ENCODE peak calls at places on chromosome 5, in six cellular contexts. U, N, J, S, L and X are unnamed samples. For H3K9me3 and H3K4me1, the result is how much of the 10 kb centered on the place peaks cover.

GRCh38 chr5:909086-909485 is 16.4 kb downstream of the TRIP13 start:
- DNase-seq in J (no peak), S (no peak), U (no peak), N (no peak), L (no peak), X (no peak)

GRCh38 chr5:60436518-60436917 is 263.4 kb downstream of the DEPDC1B start:
- DNase-seq in J (no peak), N (no peak), S (no peak), U (no peak), L (no peak), X (no peak)

GRCh38 chr5:22496666-22497065 is 356.5 kb downstream of the CDH12 start:
- DNase-seq in S (no peak), L (no peak), J (no peak), U (no peak), N (no peak), X (no peak)

GRCh38 chr5:95835682-95836405 is 13.3 kb upstream of the GLRX start:
- DNase-seq in N (no peak), U (no peak), L (no peak), S (no peak), J (no peak), X (peak)

GRCh38 chr5:92552206-92553160 is 1028.5 kb downstream of the NR2F1-AS1 start:
- DNase-seq in S (peak), N (peak), J (peak), U (peak), L (no peak), X (no peak)

GRCh38 chr5:114362197-114362976 is 517 bp downstream of the KCNN2 start:
- DNase-seq in J (no peak), N (peak), U (peak), S (no peak), L (peak), X (no peak)

GRCh38 chr5:87300744-87301143 is 33.1 kb downstream of the RASA1 start:
- DNase-seq in N (peak), S (peak), U (peak), L (no peak), J (peak), X (no peak)

GRCh38 chr5:132074091-132074771 is 642 bp downstream of the CSF2 start:
- DNase-seq in N (no peak), L (no peak), U (no peak), J (no peak), S (no peak), X (no peak)

GRCh38 chr5:132180134-132180745 is 47.4 kb downstream of the P4HA2 start:
- DNase-seq in J (peak), U (peak), S (peak), N (peak), L (peak), X (no peak)

DNA sequence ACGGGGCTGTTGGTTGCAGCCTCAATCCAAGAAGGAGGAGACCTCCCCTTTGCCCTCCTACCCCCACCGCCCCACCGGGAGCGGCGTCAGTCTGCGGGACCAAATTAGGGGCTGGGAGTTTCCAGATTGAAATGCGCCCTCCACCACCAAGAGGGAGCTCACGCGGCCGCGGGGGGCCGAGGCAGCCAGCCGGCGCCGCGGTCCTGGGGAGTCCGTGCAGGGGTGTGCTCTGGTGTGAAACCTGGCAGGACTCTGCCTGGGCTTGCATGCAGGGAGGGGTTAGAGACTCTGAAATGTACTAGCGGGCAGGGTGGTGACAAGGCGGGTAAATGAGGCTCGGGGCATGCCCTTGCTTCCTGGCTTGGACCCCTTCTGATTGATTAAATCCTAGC is 989 bp upstream of the FBN2 start:
- DNase-seq in L (no peak), N (no peak), S (no peak), U (peak), J (no peak), X (no peak)
- TF ChIP-seq EZH2 in L (no peak), N (no peak), S (no peak), U (no peak), J (no peak), X (no peak)

DNA sequence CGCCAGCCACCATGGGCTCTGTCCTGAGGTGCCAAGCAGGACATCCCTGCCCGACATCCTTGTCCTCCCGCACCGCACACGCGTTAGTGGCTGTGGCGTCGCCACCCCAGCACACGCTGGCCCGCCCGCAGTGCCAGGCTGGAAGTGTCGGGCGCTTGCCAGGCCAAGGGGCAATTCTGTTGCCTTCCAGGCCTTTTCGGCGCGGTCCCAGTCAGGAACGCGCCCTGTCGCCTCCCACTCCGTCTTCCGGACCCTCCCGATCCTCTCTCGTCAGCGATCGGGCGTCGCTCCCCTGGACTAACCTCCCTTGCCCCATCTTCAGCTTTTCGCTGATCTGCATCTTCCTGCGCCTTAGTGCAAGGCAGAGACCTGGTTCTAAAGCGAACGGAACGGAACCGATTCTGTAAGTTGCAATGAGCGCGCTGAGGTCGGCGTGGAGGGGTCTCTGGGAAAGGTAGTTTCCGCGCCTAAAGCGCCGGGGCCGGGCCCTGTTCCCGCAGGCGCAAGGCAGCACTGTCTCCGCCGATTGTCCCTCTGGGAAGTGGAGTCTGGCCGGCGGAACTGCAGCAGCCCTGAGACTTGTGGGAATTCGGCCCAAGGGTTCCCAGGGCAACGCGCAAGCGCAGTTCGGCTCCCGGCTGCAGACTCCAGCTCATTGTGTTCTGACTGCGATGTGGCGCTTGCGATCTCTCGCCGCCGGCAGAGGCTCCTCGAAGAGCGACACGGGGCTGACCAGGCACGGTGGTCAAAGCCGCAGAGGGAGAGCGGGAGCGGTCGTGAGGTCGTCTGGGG is at the start of gene ZNF454:
- DNase-seq in S (no peak), N (peak), U (no peak), J (no peak), L (no peak), X (no peak)
- H3K9me3 ChIP-seq in S (under half), N (under half), U (under half), J (half or more), L (under half), X (half or more)

GRCh38 chr5:147445951-147446350 is 63.9 kb downstream of the DPYSL3 start:
- DNase-seq in S (no peak), J (no peak), L (peak), U (no peak), N (no peak), X (no peak)
- H3K4me1 ChIP-seq in S (under half), J (under half), L (half or more), U (under half), N (under half), X (under half)

DNA sequence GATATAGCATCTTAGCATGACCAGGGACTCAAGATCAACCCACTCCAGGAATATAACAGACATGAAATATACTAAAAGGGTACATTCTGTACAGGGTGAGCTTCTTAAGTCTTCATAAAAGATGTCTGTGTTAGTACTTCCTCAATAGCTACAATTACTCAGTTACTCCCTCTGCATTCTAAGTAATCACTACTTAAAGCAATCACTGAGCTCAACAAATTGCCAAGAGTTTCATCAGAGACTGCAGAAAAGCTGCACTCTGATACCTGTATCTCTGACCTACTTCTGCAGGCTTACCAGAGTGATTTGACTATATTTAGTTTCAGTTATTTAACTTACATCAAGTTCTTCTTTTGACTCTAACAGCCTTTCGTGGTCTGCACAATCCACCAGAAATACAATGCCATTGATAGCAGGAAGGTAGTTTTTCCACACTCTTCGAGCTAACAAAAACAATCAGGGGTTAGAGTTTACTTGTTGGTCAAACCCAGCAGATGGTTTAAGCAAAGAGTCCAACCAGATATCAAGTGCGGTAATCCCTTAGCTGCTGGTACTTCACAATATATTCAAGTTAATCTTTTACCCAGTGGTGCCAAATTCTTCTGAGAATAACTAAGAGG is 23.3 kb downstream of the SAR1B start:
- DNase-seq in L (no peak), J (no peak), U (peak), N (no peak), S (no peak), X (no peak)
- TF ChIP-seq EZH2 in L (no peak), J (no peak), U (no peak), N (no peak), S (no peak), X (no peak)

GRCh38 chr5:178994580-178995340 is at the start of gene GRM6:
- DNase-seq in S (no peak), J (no peak), U (no peak), N (no peak), L (peak), X (no peak)
- H3K9me3 ChIP-seq in S (under half), J (under half), U (under half), N (under half), L (under half), X (under half)